ENCODE peak calls at places on chromosome 15, in five cellular contexts. X is pons, E is AG04450, L is GM23338, J is A549. I is an unnamed sample.

GRCh38 chr15:78540955-78541743 is 905 bp downstream of the PSMA4 start:
- DNase-seq in E (no peak), L (no peak), X (peak; percentile 48), J (peak; percentile 12), I (no peak)

GRCh38 chr15:68655686-68656437 is 77.1 kb downstream of the CORO2B start:
- DNase-seq in E (no peak), J (no peak), L (no peak), X (no peak), I (peak; percentile 65)

GRCh38 chr15:63056843-63057242 is 14.3 kb downstream of the TPM1 start:
- DNase-seq in L (no peak), E (peak; percentile 82), J (no peak), X (no peak), I (no peak)

GRCh38 chr15:46039703-46040102 is 404.9 kb downstream of the SQOR start:
- DNase-seq in J (no peak), L (no peak), E (no peak), X (no peak), I (no peak)

GRCh38 chr15:74265046-74265639 is 29.0 kb downstream of the CCDC33 start:
- DNase-seq in E (no peak), L (peak; percentile 96), X (no peak), J (no peak), I (no peak)

GRCh38 chr15:74798388-74799254 is 14.0 kb upstream of the LMAN1L start:
- DNase-seq in L (no peak), E (no peak), X (no peak), J (no peak), I (no peak)

GRCh38 chr15:69105451-69105985 is 54.9 kb upstream of the GLCE start:
- DNase-seq in E (no peak), X (peak; percentile 42), J (no peak), L (no peak), I (no peak)

GRCh38 chr15:74209997-74210573 is 7.5 kb upstream of the STRA6 start:
- DNase-seq in E (no peak), L (no peak), X (no peak), J (no peak), I (no peak)

GRCh38 chr15:34147371-34148140 is 45.7 kb downstream of the PGBD4 start:
- DNase-seq in X (no peak), J (peak; percentile 79), E (no peak), L (no peak), I (no peak)

GRCh38 chr15:33724321-33725036 is 243.8 kb upstream of the CHRM5 start:
- DNase-seq in X (no peak), E (no peak), L (peak; percentile 7), J (no peak), I (no peak)

GRCh38 chr15:52751522-52751921 is 38.6 kb downstream of the ONECUT1 start:
- DNase-seq in E (no peak), J (no peak), X (no peak), L (peak; percentile 22), I (no peak)

GRCh38 chr15:66287461-66288055 is 5.8 kb upstream of the DIS3L start:
- DNase-seq in J (peak; percentile 37), E (no peak), X (peak; percentile 61), L (peak; percentile 55), I (peak; percentile 43)

GRCh38 chr15:41501961-41502786 is 8.5 kb downstream of the ITPKA start:
- DNase-seq in X (no peak), L (peak; percentile 65), J (no peak), E (no peak), I (no peak)

I was measured in globus pallidus.